ENCODE peak calls at places on chromosomes 12 and 14, in nine cellular contexts. J is sigmoid colon, Z is cardiac muscle cell, B is fibroblast of mammary gland, C is tibial artery, D is progenitor cell of endocrine pancreas, L is bronchial epithelial cell, V is neural progenitor cell, E is GM10248. M is an unnamed sample.

GRCh38 chr14:95549656-95550585 is 15.1 kb downstream of the GLRX5 start:
- DNase-seq in L (no peak), B (no peak), V (no peak), E (no peak), J (no peak), Z (no peak), C (no peak), D (no peak), M (peak)

GRCh38 chr14:50031534-50032313 is 84.6 kb downstream of the VCPKMT start:
- DNase-seq in D (no peak), C (no peak), E (no peak), Z (no peak), L (peak), V (no peak), J (no peak), B (peak), M (no peak)

GRCh38 chr12:14901228-14901562 is 15.5 kb upstream of the MGP start:
- DNase-seq in B (no peak), V (peak), C (no peak), Z (no peak), D (no peak), L (no peak), J (peak), E (no peak), M (no peak)

GRCh38 chr12:87302126-87302732 is 727.0 kb downstream of the C12orf50 start:
- DNase-seq in L (no peak), V (no peak), J (no peak), B (no peak), Z (peak), C (no peak), D (no peak), E (no peak), M (no peak)

GRCh38 chr12:26112703-26113147 is 12.1 kb downstream of the BHLHE41 start:
- DNase-seq in J (no peak), C (no peak), Z (no peak), E (no peak), L (no peak), V (peak), D (no peak), B (peak), M (no peak)

GRCh38 chr12:11798856-11799530 is 149.5 kb downstream of the ETV6 start:
- DNase-seq in V (no peak), B (peak), D (no peak), E (no peak), L (peak), C (no peak), J (no peak), Z (peak), M (no peak)

GRCh38 chr14:31172084-31172483 is 35.5 kb downstream of the HECTD1 start:
- DNase-seq in E (no peak), V (no peak), B (peak), D (no peak), Z (no peak), C (no peak), J (no peak), L (no peak), M (no peak)

GRCh38 chr12:44960856-44961255 is 84.7 kb upstream of the NELL2 start:
- DNase-seq in Z (no peak), B (no peak), L (no peak), E (no peak), D (no peak), J (no peak), C (no peak), V (peak), M (peak)

GRCh38 chr14:64786296-64787149 is 82.3 kb downstream of the PLEKHG3 start:
- DNase-seq in D (no peak), B (peak), J (no peak), C (peak), E (no peak), V (no peak), L (no peak), Z (peak), M (no peak)

GRCh38 chr14:35558680-35559079 is 24.7 kb downstream of the INSM2 start:
- DNase-seq in L (no peak), E (no peak), B (no peak), C (no peak), V (peak), Z (peak), D (no peak), J (no peak), M (no peak)

GRCh38 chr12:44874981-44875416 is 1.1 kb downstream of the NELL2 start:
- DNase-seq in L (no peak), D (no peak), V (peak), Z (no peak), B (no peak), E (peak), J (no peak), C (peak), M (no peak)

GRCh38 chr14:35385042-35385839 is 19.3 kb downstream of the NFKBIA start:
- DNase-seq in L (peak), C (peak), V (peak), E (no peak), D (no peak), J (peak), Z (peak), B (peak), M (no peak)

GRCh38 chr12:120818416-120818815 is 85.7 kb downstream of the SPPL3 start:
- DNase-seq in L (no peak), B (no peak), C (no peak), Z (no peak), J (no peak), V (no peak), E (no peak), D (no peak), M (no peak)

GRCh38 chr12:120199595-120200306 is 1.2 kb downstream of the RPLP0 start:
- DNase-seq in D (no peak), J (peak), B (peak), E (no peak), C (no peak), V (no peak), Z (peak), L (peak), M (peak)

GRCh38 chr12:9632766-9633165 is 25.1 kb upstream of the KLRB1 start:
- DNase-seq in V (no peak), D (no peak), C (no peak), J (no peak), E (no peak), L (no peak), Z (no peak), B (no peak), M (no peak)

GRCh38 chr12:32889073-32889760 is 7.4 kb downstream of the PKP2 start:
- DNase-seq in D (no peak), V (no peak), J (no peak), Z (peak), B (no peak), E (no peak), L (peak), C (no peak), M (no peak)

GRCh38 chr12:124032265-124032886 is 59.4 kb downstream of the ZNF664 start:
- DNase-seq in E (peak), C (no peak), D (no peak), V (peak), J (no peak), Z (peak), B (peak), L (peak), M (peak)

GRCh38 chr12:99087278-99087677 is 442.2 kb downstream of the APAF1 start:
- DNase-seq in E (no peak), Z (peak), J (no peak), V (peak), B (no peak), C (no peak), D (no peak), L (peak), M (no peak)

GRCh38 chr14:23580152-23580926 is 1.7 kb upstream of the JPH4 start:
- DNase-seq in C (no peak), Z (no peak), V (no peak), L (no peak), B (no peak), E (no peak), D (no peak), J (peak), M (no peak)

GRCh38 chr12:132724506-132725220 is 14.0 kb downstream of the PGAM5 start:
- DNase-seq in C (no peak), E (no peak), B (no peak), D (no peak), J (no peak), Z (no peak), V (no peak), L (no peak), M (no peak)

GRCh38 chr14:55026793-55027560 is at the start of the genes SOCS4 and WDHD1:
- DNase-seq in L (peak), E (peak), C (peak), D (peak), V (peak), B (peak), Z (peak), J (peak), M (peak)
- TF ChIP-seq CTCF in L (no peak), E (peak), C (peak), D (peak), V (peak), B (no peak), Z (no peak), J (no peak), M (no peak)

GRCh38 chr14:54566152-54566409 is 847 bp upstream of the SAMD4A start:
- DNase-seq in V (no peak), E (no peak), J (no peak), L (no peak), D (peak), C (no peak), B (no peak), Z (no peak), M (no peak)

GRCh38 chr14:54568821-54569591 is 2.1 kb downstream of the SAMD4A start:
- DNase-seq in C (peak), D (no peak), J (peak), E (no peak), B (peak), V (peak), L (no peak), Z (peak), M (no peak)

GRCh38 chr14:54566410-54567223 is at the start of gene SAMD4A:
- DNase-seq in V (peak), C (peak), B (peak), J (peak), Z (peak), L (peak), E (peak), D (peak), M (peak)

GRCh38 chr14:54567224-54567633 is 301 bp downstream of the SAMD4A start:
- DNase-seq in V (peak), E (peak), Z (peak), L (no peak), B (no peak), J (no peak), D (peak), C (no peak), M (peak)

DNA sequence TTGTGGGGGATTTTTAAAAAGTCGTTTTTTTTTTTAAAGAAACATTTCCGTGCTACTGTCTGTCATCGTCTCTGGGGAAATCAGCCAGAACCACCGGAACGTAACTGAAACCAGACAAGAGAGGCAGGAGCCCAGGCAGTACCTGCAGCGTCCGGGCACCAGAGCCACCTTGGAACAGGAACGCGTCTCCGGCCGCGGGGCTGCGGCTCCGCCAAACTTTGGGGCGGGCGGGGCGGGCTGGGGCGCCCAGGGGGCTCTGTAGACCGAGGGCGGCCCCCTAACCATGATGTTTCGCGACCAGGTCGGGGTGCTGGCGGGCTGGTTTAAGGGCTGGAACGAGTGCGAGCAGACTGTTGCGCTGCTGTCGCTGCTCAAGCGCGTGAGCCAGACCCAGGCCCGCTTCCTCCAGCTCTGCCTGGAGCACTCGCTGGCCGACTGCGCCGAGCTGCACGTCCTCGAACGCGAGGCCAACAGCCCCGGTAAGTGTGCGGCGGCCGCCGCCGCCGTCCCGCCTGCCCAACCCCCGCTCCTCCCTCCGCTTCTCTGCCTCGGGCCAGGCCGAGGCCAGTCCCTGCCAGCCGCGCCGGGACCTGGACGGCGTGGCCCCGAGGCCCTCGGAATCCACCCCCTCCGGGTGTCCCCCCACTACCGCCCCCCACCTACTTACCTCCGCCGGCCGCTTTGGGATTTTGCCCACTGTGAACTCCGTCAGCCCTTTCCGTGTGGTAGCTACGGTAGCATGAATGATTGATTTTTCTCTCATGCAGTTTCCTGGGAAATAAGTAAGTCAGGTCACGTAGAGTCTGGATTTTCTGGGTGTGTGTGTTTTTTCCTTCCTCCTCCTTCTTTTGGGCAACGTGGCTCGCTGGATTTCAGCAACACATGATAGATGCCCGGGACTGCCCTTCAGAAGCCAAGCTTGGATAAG is 970 bp downstream of the SAMD4A start:
- DNase-seq in E (peak), L (peak), D (peak), Z (peak), C (peak), B (peak), J (peak), V (peak), M (peak)
- TF ChIP-seq CTCF in E (peak), L (no peak), D (no peak), Z (no peak), C (no peak), B (no peak), J (no peak), V (no peak), M (no peak)

DNA sequence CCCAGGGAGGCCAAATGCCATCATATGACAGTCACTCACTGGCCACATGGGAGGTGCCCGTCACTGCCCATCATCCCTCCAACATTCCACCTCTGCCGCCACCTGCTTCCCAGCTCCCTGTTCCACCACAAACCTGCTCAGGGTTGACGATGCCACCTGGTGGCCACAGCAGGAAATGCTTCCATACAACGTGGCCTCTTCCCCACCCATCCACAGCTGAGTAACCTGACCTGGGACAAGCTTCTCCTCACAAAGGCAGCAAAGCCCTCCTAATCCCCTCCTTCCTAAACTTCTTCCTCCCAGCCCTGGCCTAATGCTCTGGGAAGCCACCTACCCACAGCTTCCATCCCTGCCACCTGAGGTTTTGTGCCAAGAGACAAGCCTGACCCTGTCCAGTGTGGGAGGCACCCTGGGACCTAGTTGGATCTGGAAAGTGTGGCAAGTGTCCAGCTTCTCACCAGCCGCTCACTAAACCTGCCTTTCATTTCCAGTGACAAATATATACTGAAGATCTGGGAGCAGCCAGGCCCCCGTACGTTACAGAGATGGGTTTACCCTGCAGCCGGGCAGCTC is 4.3 kb downstream of the DEGS2 start:
- DNase-seq in Z (peak), E (no peak), J (no peak), L (peak), D (peak), C (no peak), V (peak), B (peak), M (peak)
- TF ChIP-seq CTCF in Z (peak), E (peak), J (no peak), L (peak), D (peak), C (no peak), V (peak), B (peak), M (peak)

GRCh38 chr14:88554458-88555286 is at the start of gene PTPN21:
- DNase-seq in J (peak), C (peak), B (peak), L (peak), D (peak), E (peak), V (peak), Z (peak), M (peak)
- TF ChIP-seq CTCF in J (no peak), C (no peak), B (no peak), L (no peak), D (no peak), E (no peak), V (no peak), Z (no peak), M (no peak)

GRCh38 chr12:19507823-19508222 is 68.5 kb downstream of the AEBP2 start:
- DNase-seq in B (peak), E (no peak), D (no peak), J (no peak), Z (peak), V (no peak), L (no peak), C (no peak), M (no peak)
- TF ChIP-seq CTCF in B (peak), E (no peak), D (peak), J (no peak), Z (peak), V (no peak), L (no peak), C (peak), M (no peak)

GRCh38 chr12:112537710-112538396 is 119.1 kb downstream of the PTPN11 start:
- DNase-seq in E (no peak), Z (peak), J (no peak), D (no peak), L (no peak), B (no peak), V (peak), C (no peak), M (peak)
- TF ChIP-seq CTCF in E (no peak), Z (no peak), J (no peak), D (no peak), L (no peak), B (no peak), V (no peak), C (no peak), M (no peak)

GRCh38 chr12:15963271-15963670 is 52.1 kb downstream of the DERA start:
- DNase-seq in B (peak), V (no peak), C (no peak), E (no peak), Z (no peak), D (no peak), J (no peak), L (peak), M (no peak)

GRCh38 chr12:15966426-15966825 is 55.3 kb downstream of the DERA start:
- DNase-seq in E (no peak), V (no peak), D (no peak), B (peak), J (no peak), Z (peak), C (no peak), L (peak), M (no peak)

DNA sequence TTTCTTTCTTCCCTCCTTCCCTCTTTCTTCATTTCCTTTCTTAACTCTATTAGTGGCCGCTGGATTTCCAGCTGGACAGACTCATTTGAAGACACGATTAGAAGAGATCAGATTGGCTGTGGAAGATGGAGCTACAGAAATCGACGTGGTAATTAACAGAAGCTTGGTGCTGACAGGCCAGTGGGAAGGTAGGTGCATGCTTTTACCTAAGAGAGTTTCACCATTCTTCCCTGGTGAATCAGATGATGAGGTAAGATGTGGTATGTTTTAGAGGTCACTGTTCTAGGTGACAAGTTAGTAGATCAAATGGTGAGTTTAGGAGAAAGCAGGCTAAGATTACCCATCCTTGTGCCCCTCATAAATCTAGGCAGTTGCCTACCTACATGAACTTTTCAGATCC is 51.6 kb downstream of the DERA start:
- DNase-seq in D (no peak), C (no peak), E (no peak), Z (no peak), L (peak), V (no peak), B (peak), J (no peak), M (peak)
- TF ChIP-seq CTCF in D (no peak), C (no peak), E (no peak), Z (no peak), L (no peak), V (no peak), B (no peak), J (no peak), M (no peak)

GRCh38 chr12:69633061-69633460 is 22.4 kb upstream of the LRRC10 start:
- DNase-seq in C (no peak), L (peak), E (no peak), J (no peak), B (peak), D (no peak), Z (no peak), V (peak), M (no peak)

DNA sequence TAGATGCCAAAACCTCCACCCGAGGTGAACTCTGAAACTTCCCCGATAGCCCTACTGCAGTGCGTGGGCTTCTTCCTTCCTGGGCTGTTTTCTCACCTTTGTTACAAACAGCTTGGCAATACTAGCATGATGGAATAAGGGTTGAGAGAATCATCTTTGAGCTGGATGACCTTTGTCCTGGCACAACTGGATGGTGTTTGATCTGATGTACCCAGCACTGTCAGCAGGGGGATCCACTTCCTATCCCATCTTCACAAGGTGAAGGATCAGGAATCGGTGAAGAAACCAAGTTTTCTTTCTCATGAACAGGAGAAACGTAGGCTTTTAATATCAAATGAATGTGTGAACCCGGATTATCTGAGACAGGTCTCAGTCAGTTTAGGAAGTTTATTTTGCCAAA is 19.5 kb upstream of the LRRC10 start:
- DNase-seq in V (no peak), B (peak), C (no peak), Z (no peak), D (no peak), J (no peak), L (no peak), E (no peak), M (no peak)
- TF ChIP-seq CTCF in V (peak), B (peak), C (no peak), Z (peak), D (no peak), J (no peak), L (peak), E (no peak), M (no peak)

GRCh38 chr12:95789126-95790024 is 1.2 kb downstream of the NTN4 start:
- DNase-seq in C (peak), D (peak), B (no peak), L (no peak), Z (no peak), J (no peak), V (peak), E (no peak), M (peak)

GRCh38 chr12:95787274-95787814 is 3.2 kb downstream of the NTN4 start:
- DNase-seq in L (no peak), V (no peak), B (no peak), J (no peak), E (no peak), D (no peak), Z (no peak), C (no peak), M (no peak)

GRCh38 chr12:95790025-95790911 is at the start of gene NTN4:
- DNase-seq in D (peak), V (peak), B (peak), J (peak), E (peak), C (peak), Z (peak), L (no peak), M (peak)

GRCh38 chr12:95788637-95789036 is 1.9 kb downstream of the NTN4 start:
- DNase-seq in L (peak), E (no peak), J (no peak), B (peak), Z (peak), V (no peak), D (no peak), C (no peak), M (no peak)

GRCh38 chr12:95790912-95791849 is 617 bp upstream of the NTN4 start:
- DNase-seq in B (no peak), Z (peak), E (peak), D (peak), V (peak), J (peak), C (peak), L (peak), M (peak)
- TF ChIP-seq CTCF in B (no peak), Z (no peak), E (no peak), D (no peak), V (no peak), J (no peak), C (no peak), L (no peak), M (no peak)

GRCh38 chr12:113211160-113211559 is 10.1 kb upstream of the TPCN1 start:
- DNase-seq in C (no peak), L (no peak), Z (no peak), B (no peak), V (no peak), J (no peak), E (no peak), D (no peak), M (no peak)

GRCh38 chr12:113220593-113221180 is 577 bp upstream of the TPCN1 start:
- DNase-seq in C (no peak), B (no peak), Z (no peak), E (no peak), J (no peak), L (no peak), D (no peak), V (no peak), M (no peak)

GRCh38 chr12:113214938-113215400 is 6.3 kb upstream of the TPCN1 start:
- DNase-seq in C (peak), B (peak), E (no peak), J (peak), D (no peak), V (no peak), L (peak), Z (peak), M (peak)
- TF ChIP-seq CTCF in C (no peak), B (no peak), E (no peak), J (no peak), D (no peak), V (no peak), L (no peak), Z (no peak), M (no peak)

M was measured in Calu3.